ENCODE peak calls at places on chromosomes 13 and 19, in seven cellular contexts. D, H, W, F, J, T and Y are unnamed samples.

GRCh38 chr19:40465025-40465780 is at the start of gene BLVRB:
- DNase-seq in D (peak), H (no peak), W (no peak), F (no peak), J (peak), T (peak), Y (no peak)

GRCh38 chr13:73065665-73066350 is 7.0 kb downstream of the KLF5 start:
- DNase-seq in D (no peak), H (no peak), W (no peak), F (no peak), J (no peak), T (no peak), Y (no peak)

GRCh38 chr19:55080121-55080914 is 4.6 kb downstream of the EPS8L1 start:
- DNase-seq in D (peak), H (peak), W (no peak), F (peak), J (no peak), T (peak), Y (peak)

GRCh38 chr19:42528354-42529247 is at the start of gene CEACAM1:
- DNase-seq in D (no peak), H (no peak), W (peak), F (no peak), J (no peak), T (peak), Y (peak)

GRCh38 chr19:10295305-10295846 is 5.6 kb downstream of the ICAM5 start:
- DNase-seq in D (no peak), H (peak), W (no peak), F (no peak), J (no peak), T (peak), Y (peak)

GRCh38 chr13:32639502-32640105 is 53.4 kb downstream of the PDS5B start:
- DNase-seq in D (peak), H (no peak), W (peak), F (no peak), J (peak), T (peak), Y (peak)

GRCh38 chr13:98517576-98518310 is 59.2 kb downstream of the STK24 start:
- DNase-seq in D (no peak), H (no peak), W (no peak), F (no peak), J (no peak), T (peak), Y (no peak)

GRCh38 chr19:37867831-37868230 is 38.6 kb downstream of the WDR87 start:
- DNase-seq in D (peak), H (no peak), W (no peak), F (no peak), J (no peak), T (no peak), Y (no peak)

GRCh38 chr13:113058129-113058987 is 47.2 kb upstream of the F7 start:
- DNase-seq in D (no peak), H (no peak), W (no peak), F (no peak), J (peak), T (no peak), Y (no peak)

GRCh38 chr13:97460004-97460756 is 26.2 kb downstream of the RAP2A start:
- DNase-seq in D (peak), H (no peak), W (no peak), F (no peak), J (no peak), T (no peak), Y (peak)

GRCh38 chr13:89383891-89384290 is 1712.7 kb downstream of the SLITRK5 start:
- DNase-seq in D (no peak), H (no peak), W (no peak), F (no peak), J (no peak), T (no peak), Y (no peak)

GRCh38 chr13:33633701-33634525 is 184.0 kb upstream of the RFC3 start:
- DNase-seq in D (peak), H (no peak), W (no peak), F (no peak), J (no peak), T (no peak), Y (no peak)

GRCh38 chr19:27776020-27776419 is 1436.9 kb downstream of the UQCRFS1 start:
- DNase-seq in D (peak), H (peak), W (no peak), F (no peak), J (no peak), T (peak), Y (no peak)

GRCh38 chr13:20553309-20553708 is 13.6 kb upstream of the IFT88 start:
- DNase-seq in D (no peak), H (no peak), W (no peak), F (no peak), J (peak), T (no peak), Y (no peak)

GRCh38 chr19:48633148-48634035 is 3.8 kb downstream of the DBP start:
- DNase-seq in D (no peak), H (no peak), W (peak), F (no peak), J (no peak), T (no peak), Y (no peak)

GRCh38 chr19:6056801-6057650 is 53.3 kb downstream of the RFX2 start:
- DNase-seq in D (peak), H (peak), W (peak), F (peak), J (peak), T (no peak), Y (no peak)

GRCh38 chr19:51131780-51132680 is 7.3 kb downstream of the SIGLEC9 start:
- DNase-seq in D (no peak), H (no peak), W (no peak), F (peak), J (no peak), T (peak), Y (peak)

GRCh38 chr13:24282256-24282655 is 27.1 kb upstream of the C1QTNF9 start:
- DNase-seq in D (no peak), H (no peak), W (no peak), F (no peak), J (no peak), T (no peak), Y (no peak)

GRCh38 chr13:70960841-70961443 is 852.7 kb upstream of the KLHL1 start:
- DNase-seq in D (peak), H (no peak), W (no peak), F (no peak), J (no peak), T (peak), Y (peak)

GRCh38 chr19:49475995-49476880 is 2.2 kb downstream of the FLT3LG start:
- DNase-seq in D (no peak), H (peak), W (no peak), F (no peak), J (no peak), T (peak), Y (peak)

GRCh38 chr19:1082165-1082927 is 12.8 kb downstream of the POLR2E start:
- DNase-seq in D (peak), H (peak), W (no peak), F (no peak), J (no peak), T (peak), Y (peak)

GRCh38 chr13:105346141-105346766 is 1189.2 kb downstream of the EFNB2 start:
- DNase-seq in D (peak), H (no peak), W (no peak), F (no peak), J (no peak), T (no peak), Y (no peak)

GRCh38 chr19:18342090-18342632 is 1.8 kb downstream of the PGPEP1 start:
- DNase-seq in D (no peak), H (no peak), W (no peak), F (no peak), J (no peak), T (no peak), Y (no peak)

GRCh38 chr19:18340237-18340989 is at the start of gene PGPEP1:
- DNase-seq in D (peak), H (peak), W (peak), F (peak), J (peak), T (peak), Y (peak)

GRCh38 chr19:18338471-18339001 is 1.9 kb upstream of the PGPEP1 start:
- DNase-seq in D (no peak), H (no peak), W (no peak), F (no peak), J (no peak), T (no peak), Y (no peak)

GRCh38 chr19:18340990-18341868 is 831 bp downstream of the PGPEP1 start:
- DNase-seq in D (peak), H (peak), W (peak), F (peak), J (peak), T (peak), Y (peak)

GRCh38 chr19:18339703-18340102 is 695 bp upstream of the PGPEP1 start:
- DNase-seq in D (no peak), H (peak), W (no peak), F (no peak), J (no peak), T (no peak), Y (peak)
- TF ChIP-seq CTCF in D (peak), H (peak), W (no peak), F (peak), J (no peak), T (no peak), Y (no peak)

GRCh38 chr13:44220948-44221347 is 152.7 kb upstream of the SERP2 start:
- DNase-seq in D (no peak), H (no peak), W (no peak), F (no peak), J (no peak), T (no peak), Y (no peak)

GRCh38 chr13:44223785-44224432 is 149.7 kb upstream of the SERP2 start:
- DNase-seq in D (no peak), H (no peak), W (no peak), F (no peak), J (no peak), T (no peak), Y (no peak)

GRCh38 chr13:44219808-44220544 is 153.6 kb upstream of the SERP2 start:
- DNase-seq in D (peak), H (no peak), W (no peak), F (no peak), J (no peak), T (no peak), Y (no peak)

GRCh38 chr13:44221657-44222056 is 152.0 kb upstream of the SERP2 start:
- DNase-seq in D (no peak), H (no peak), W (peak), F (no peak), J (no peak), T (no peak), Y (no peak)

GRCh38 chr13:44224433-44225149 is 149.0 kb upstream of the SERP2 start:
- DNase-seq in D (no peak), H (no peak), W (peak), F (no peak), J (no peak), T (no peak), Y (no peak)
- TF ChIP-seq CTCF in D (no peak), H (no peak), W (no peak), F (no peak), J (no peak), T (no peak), Y (no peak)

GRCh38 chr13:38693168-38693567 is 6.3 kb downstream of the FREM2 start:
- DNase-seq in D (no peak), H (no peak), W (no peak), F (no peak), J (no peak), T (no peak), Y (no peak)

GRCh38 chr13:38702609-38703008 is 15.7 kb downstream of the FREM2 start:
- DNase-seq in D (no peak), H (no peak), W (no peak), F (no peak), J (no peak), T (no peak), Y (no peak)

GRCh38 chr13:38693641-38694040 is 6.8 kb downstream of the FREM2 start:
- DNase-seq in D (no peak), H (no peak), W (no peak), F (no peak), J (no peak), T (no peak), Y (no peak)

GRCh38 chr13:38697197-38697596 is 10.3 kb downstream of the FREM2 start:
- DNase-seq in D (no peak), H (no peak), W (no peak), F (no peak), J (no peak), T (no peak), Y (no peak)

DNA sequence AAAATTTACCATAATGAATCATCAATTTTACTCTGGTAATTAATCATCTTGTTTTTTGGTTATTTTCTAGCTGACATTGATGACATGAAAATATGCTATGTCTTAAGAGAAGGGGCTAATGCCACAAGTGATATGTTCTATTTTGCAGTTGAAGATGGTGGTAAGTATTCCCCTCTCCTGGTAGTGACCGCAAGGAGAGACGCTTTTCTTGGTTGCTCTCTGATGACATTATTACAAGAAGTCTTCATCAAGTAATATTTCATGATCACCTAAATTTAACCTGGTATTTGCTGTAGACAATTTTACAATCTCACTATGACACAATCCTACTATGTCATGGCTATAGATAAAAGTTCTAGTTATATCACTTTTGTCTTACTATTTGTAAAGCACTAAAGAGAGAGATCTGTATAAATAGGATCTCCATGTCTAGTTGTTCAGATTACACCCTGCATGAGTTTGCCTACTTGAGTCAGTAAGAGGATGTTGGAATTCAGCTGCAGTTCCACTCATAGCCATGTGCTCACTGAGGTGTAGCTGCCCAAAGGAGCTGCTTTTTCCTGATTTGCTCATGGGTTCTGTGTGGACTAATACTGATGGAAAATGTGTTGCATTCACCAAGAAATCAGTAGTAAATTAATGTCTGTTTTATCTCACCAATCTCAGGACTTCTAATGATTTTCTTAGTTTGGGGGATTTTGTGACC is 10.9 kb downstream of the FREM2 start:
- DNase-seq in D (no peak), H (no peak), W (no peak), F (no peak), J (no peak), T (no peak), Y (no peak)
- TF ChIP-seq CTCF in D (no peak), H (peak), W (no peak), F (peak), J (no peak), T (no peak), Y (no peak)

DNA sequence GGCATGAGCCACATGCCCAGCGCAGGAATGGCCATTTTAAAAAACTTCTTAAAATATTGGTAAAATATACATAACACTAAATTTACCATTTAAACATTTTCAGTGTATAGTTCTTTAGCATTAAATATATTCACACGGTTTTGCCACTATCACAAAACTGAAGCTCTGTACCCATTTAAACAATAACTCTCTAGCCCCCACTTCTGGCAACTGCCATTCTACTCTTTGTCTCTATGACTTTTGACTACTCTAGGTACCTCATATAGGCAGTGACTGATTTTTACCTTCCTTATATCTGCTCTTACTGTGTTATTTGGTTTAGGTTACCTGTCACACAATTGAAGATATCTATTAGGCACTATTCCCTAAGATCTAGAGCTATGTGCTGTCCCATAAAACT is 2.3 kb upstream of the KBTBD7 start:
- DNase-seq in D (no peak), H (no peak), W (no peak), F (no peak), J (no peak), T (peak), Y (no peak)
- TF ChIP-seq CTCF in D (peak), H (peak), W (no peak), F (no peak), J (no peak), T (no peak), Y (no peak)

GRCh38 chr13:60095300-60095699 is 68.4 kb downstream of the DIAPH3 start:
- DNase-seq in D (no peak), H (no peak), W (no peak), F (no peak), J (no peak), T (no peak), Y (no peak)

GRCh38 chr13:60094385-60095088 is 69.2 kb downstream of the DIAPH3 start:
- DNase-seq in D (no peak), H (no peak), W (no peak), F (no peak), J (no peak), T (no peak), Y (no peak)

GRCh38 chr13:60090579-60090978 is 73.1 kb downstream of the DIAPH3 start:
- DNase-seq in D (peak), H (no peak), W (no peak), F (no peak), J (no peak), T (no peak), Y (no peak)

DNA sequence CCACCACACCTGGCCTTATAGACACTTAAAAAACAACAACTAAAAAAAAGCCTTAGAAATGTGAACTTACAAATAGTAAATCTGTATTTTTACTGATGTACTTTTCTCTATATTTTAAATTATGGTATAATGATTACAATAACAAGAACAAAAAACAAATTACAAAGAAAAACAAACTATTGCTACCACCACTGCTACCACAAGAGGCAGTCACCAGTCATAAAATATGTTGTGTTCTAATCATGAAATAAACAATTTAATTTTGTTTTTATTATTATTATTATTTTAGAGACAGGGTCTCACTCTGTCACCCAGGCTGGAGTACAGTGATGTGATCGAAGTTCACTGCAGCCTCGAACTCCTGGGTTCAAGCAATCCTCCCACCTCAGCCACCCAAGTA is 72.2 kb downstream of the DIAPH3 start:
- DNase-seq in D (no peak), H (no peak), W (no peak), F (no peak), J (no peak), T (no peak), Y (no peak)
- TF ChIP-seq CTCF in D (peak), H (peak), W (no peak), F (no peak), J (no peak), T (no peak), Y (no peak)

GRCh38 chr19:32669205-32669785 is 5.7 kb downstream of the ANKRD27 start:
- DNase-seq in D (no peak), H (no peak), W (no peak), F (no peak), J (no peak), T (no peak), Y (no peak)
- TF ChIP-seq CTCF in D (no peak), H (no peak), W (no peak), F (no peak), J (no peak), T (no peak), Y (no peak)

GRCh38 chr13:36998624-36999041 is 507 bp downstream of the ALG5 start:
- DNase-seq in D (peak), H (peak), W (peak), F (peak), J (peak), T (peak), Y (no peak)
- TF ChIP-seq CTCF in D (no peak), H (no peak), W (no peak), F (no peak), J (no peak), T (no peak), Y (no peak)